ENCODE peak calls at places on chromosomes 7 and 10, in five cellular contexts. N is CD4-positive, alpha-beta T cell; C is PC-3; G is right atrium auricular region; M is nephron progenitor cell. J is an unnamed sample.
A peak's percentile ranks its signal among the peaks of the same experiment; 100 is the strongest.

GRCh38 chr7:41880107-41880506 is 177.2 kb upstream of the INHBA start:
- DNase-seq in C (peak; percentile 30), N (no peak), G (no peak), M (no peak), J (no peak)

GRCh38 chr7:120190566-120190965 is 82.4 kb upstream of the KCND2 start:
- DNase-seq in C (no peak), G (no peak), N (no peak), M (no peak), J (no peak)

GRCh38 chr10:124119216-124119615 is 25.8 kb upstream of the CHST15 start:
- DNase-seq in N (no peak), C (no peak), G (no peak), M (no peak), J (no peak)

GRCh38 chr10:24202181-24202570 is 6.8 kb upstream of the KIAA1217 start:
- DNase-seq in M (peak; percentile 24), C (no peak), G (no peak), N (no peak), J (peak; percentile 18)

GRCh38 chr7:116230191-116231005 is 20.1 kb downstream of the TES start:
- DNase-seq in N (no peak), M (no peak), C (no peak), G (no peak), J (no peak)

GRCh38 chr7:159015081-159015893 is 129.4 kb downstream of the VIPR2 start:
- DNase-seq in G (peak; percentile 82), C (peak; percentile 66), N (no peak), M (no peak), J (no peak)

GRCh38 chr10:21707498-21707897 is 173.5 kb downstream of the MLLT10 start:
- DNase-seq in G (no peak), C (no peak), N (no peak), M (no peak), J (no peak)

GRCh38 chr7:129298268-129298893 is 73.6 kb downstream of the AHCYL2 start:
- DNase-seq in N (peak; percentile 42), M (peak; percentile 39), C (peak; percentile 64), G (no peak), J (no peak)

GRCh38 chr10:43695321-43695720 is 46.6 kb upstream of the ZNF32 start:
- DNase-seq in N (no peak), G (no peak), C (no peak), M (no peak), J (no peak)

GRCh38 chr7:137674551-137675409 is 172.0 kb downstream of the DGKI start:
- DNase-seq in N (no peak), G (no peak), M (no peak), C (no peak), J (no peak)

GRCh38 chr10:86533328-86533727 is 11.7 kb upstream of the WAPL start:
- DNase-seq in M (no peak), C (no peak), G (no peak), N (no peak), J (no peak)

GRCh38 chr10:132468201-132468600 is 69.4 kb upstream of the INPP5A start:
- DNase-seq in C (no peak), G (no peak), N (no peak), M (peak; percentile 1), J (no peak)

GRCh38 chr10:132471125-132471451 is 66.5 kb upstream of the INPP5A start:
- DNase-seq in G (no peak), M (no peak), N (no peak), C (no peak), J (no peak)

GRCh38 chr10:132470306-132471124 is 67.1 kb upstream of the INPP5A start:
- DNase-seq in N (no peak), M (peak; percentile 1), G (no peak), C (no peak), J (no peak)

GRCh38 chr10:132468651-132469050 is 68.9 kb upstream of the INPP5A start:
- DNase-seq in N (no peak), M (peak; percentile 2), G (no peak), C (no peak), J (no peak)

GRCh38 chr10:132469197-132469942 is 68.2 kb upstream of the INPP5A start:
- DNase-seq in C (no peak), N (no peak), M (peak; percentile 3), G (no peak), J (no peak)
- TF ChIP-seq CTCF in C (no peak), N (no peak), M (no peak), G (no peak), J (no peak)

GRCh38 chr10:118850418-118851061 is 95.8 kb upstream of the CACUL1 start:
- DNase-seq in N (peak; percentile 37), M (peak; percentile 82), C (peak; percentile 65), G (peak; percentile 76), J (peak; percentile 42)

GRCh38 chr10:118853916-118854315 is 99.1 kb upstream of the CACUL1 start:
- DNase-seq in G (no peak), M (no peak), C (no peak), N (no peak), J (no peak)

GRCh38 chr10:118845776-118846175 is 91.0 kb upstream of the CACUL1 start:
- DNase-seq in C (no peak), N (no peak), G (no peak), M (no peak), J (no peak)

GRCh38 chr10:118856106-118856505 is 101.3 kb upstream of the CACUL1 start:
- DNase-seq in N (no peak), G (no peak), C (no peak), M (no peak), J (no peak)

GRCh38 chr10:118851062-118852035 is 96.6 kb upstream of the CACUL1 start:
- DNase-seq in M (no peak), N (no peak), G (no peak), C (peak; percentile 74), J (no peak)
- TF ChIP-seq CTCF in M (no peak), N (no peak), G (no peak), C (no peak), J (no peak)

GRCh38 chr7:74248156-74248555 is 6.0 kb downstream of the RFC2 start:
- DNase-seq in C (no peak), M (no peak), N (no peak), G (no peak), J (no peak)
- TF ChIP-seq CTCF in C (no peak), M (no peak), N (no peak), G (no peak), J (no peak)

DNA sequence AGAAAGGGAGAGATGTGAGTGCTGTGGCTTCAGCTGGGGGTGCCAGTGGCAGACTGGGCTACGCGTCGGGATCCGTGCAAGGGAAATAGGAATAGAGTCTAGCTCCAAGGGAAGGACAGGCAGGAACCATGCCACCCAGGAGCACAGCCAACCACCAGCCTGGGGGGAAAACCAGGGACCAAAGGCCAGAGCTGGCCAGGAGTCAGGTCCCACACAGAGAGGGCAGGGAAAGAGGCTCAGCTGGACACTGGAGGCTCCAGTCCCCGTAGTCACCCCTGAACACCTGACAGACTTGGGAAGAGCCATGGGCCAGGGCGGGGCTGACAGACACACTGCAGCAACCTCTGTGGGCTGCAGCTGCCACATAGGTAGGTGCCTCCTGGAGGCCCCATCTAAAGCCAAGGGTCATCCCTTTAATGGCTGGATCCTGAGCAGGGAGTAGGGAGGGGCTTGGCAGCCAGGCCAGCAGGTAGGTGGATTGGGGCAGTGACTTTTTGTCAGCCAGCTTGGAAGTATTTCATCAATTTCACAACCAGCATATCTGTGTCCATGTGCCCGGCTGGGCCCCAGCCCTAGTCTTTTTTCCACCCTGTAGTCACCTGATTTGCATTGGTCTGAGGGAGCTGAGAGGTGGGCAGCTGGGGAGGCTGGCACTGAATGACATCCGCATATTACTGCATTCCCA is 163.2 kb downstream of the SH2D4B start:
- DNase-seq in M (no peak), G (no peak), C (no peak), N (no peak), J (no peak)
- TF ChIP-seq CTCF in M (no peak), G (no peak), C (no peak), N (no peak), J (no peak)

DNA sequence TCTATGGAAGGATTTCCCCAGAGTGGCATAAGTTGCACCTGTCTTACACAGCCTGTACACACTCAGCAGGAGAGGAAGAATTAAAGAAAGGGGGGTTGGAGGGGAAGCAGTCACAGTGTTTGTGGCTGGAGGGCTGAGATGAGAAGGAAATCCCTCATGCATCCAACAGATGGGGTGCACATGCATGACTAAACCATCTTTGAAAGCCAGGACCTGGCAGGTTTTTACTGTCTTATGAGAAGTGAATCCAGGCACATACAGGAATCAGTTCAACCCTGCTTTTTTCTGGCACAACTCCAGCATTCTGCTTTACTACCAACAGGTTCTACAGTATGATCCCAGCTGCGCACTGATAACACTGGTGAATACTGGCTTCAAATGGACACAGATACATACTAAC is 107.7 kb downstream of the CACNA2D1 start:
- DNase-seq in G (no peak), M (no peak), N (no peak), C (no peak), J (no peak)
- TF ChIP-seq CTCF in G (no peak), M (no peak), N (no peak), C (no peak), J (no peak)

GRCh38 chr7:47472444-47473157 is 109.3 kb downstream of the TNS3 start:
- DNase-seq in M (no peak), N (no peak), C (no peak), G (no peak), J (no peak)
- TF ChIP-seq CTCF in M (no peak), N (no peak), C (no peak), G (no peak), J (no peak)